ENCODE peak calls at places on chromosomes 2 and 18, in six cellular contexts. T, K, X, V, R and S are unnamed samples.

GRCh38 chr18:35827275-35827929 is 145.1 kb upstream of the RMP24 start:
- DNase-seq in T (no peak), K (no peak), X (no peak), V (no peak), R (no peak), S (no peak)

GRCh38 chr2:200862532-200863000 is 1.9 kb downstream of the CLK1 start:
- DNase-seq in T (no peak), K (peak; percentile 71), X (no peak), V (no peak), R (no peak), S (no peak)

GRCh38 chr2:26567534-26567933 is 73.6 kb downstream of the CIB4 start:
- DNase-seq in T (no peak), K (no peak), X (peak; percentile 22), V (no peak), R (no peak), S (no peak)

GRCh38 chr2:211144078-211144477 is 587.7 kb downstream of the CPS1 start:
- DNase-seq in T (no peak), K (peak; percentile 72), X (no peak), V (no peak), R (no peak), S (no peak)

GRCh38 chr2:56191617-56192016 is 7.8 kb downstream of the CCDC85A start:
- DNase-seq in T (no peak), K (peak; percentile 23), X (no peak), V (no peak), R (peak; percentile 58), S (no peak)

GRCh38 chr2:105403785-105404698 is 5.2 kb upstream of the FHL2 start:
- DNase-seq in T (no peak), K (peak; percentile 94), X (no peak), V (no peak), R (peak; percentile 36), S (no peak)

GRCh38 chr2:136130511-136130910 is 12.6 kb upstream of the CXCR4 start:
- DNase-seq in T (no peak), K (no peak), X (no peak), V (no peak), R (no peak), S (no peak)

GRCh38 chr2:43609304-43609883 is 13.6 kb upstream of the THADA start:
- DNase-seq in T (no peak), K (peak; percentile 41), X (no peak), V (no peak), R (peak; percentile 62), S (no peak)

GRCh38 chr2:8244634-8245033 is 437.2 kb upstream of the ID2 start:
- DNase-seq in T (peak; percentile 76), K (no peak), X (peak; percentile 72), V (peak; percentile 73), R (no peak), S (no peak)

GRCh38 chr2:45192481-45192880 is 183.2 kb upstream of the SIX2 start:
- DNase-seq in T (no peak), K (no peak), X (no peak), V (no peak), R (no peak), S (no peak)

GRCh38 chr2:24517247-24517646 is 26.2 kb downstream of the NCOA1 start:
- DNase-seq in T (no peak), K (no peak), X (no peak), V (no peak), R (no peak), S (no peak)

GRCh38 chr2:136956050-136956449 is 190.7 kb downstream of the THSD7B start:
- DNase-seq in T (no peak), K (no peak), X (no peak), V (no peak), R (no peak), S (no peak)

GRCh38 chr2:29014811-29015414 is 33.8 kb downstream of the TOGARAM2 start:
- DNase-seq in T (no peak), K (peak; percentile 85), X (no peak), V (peak; percentile 65), R (no peak), S (no peak)

GRCh38 chr2:75055820-75056675 is 97.6 kb downstream of the POLE4 start:
- DNase-seq in T (no peak), K (peak; percentile 94), X (no peak), V (no peak), R (no peak), S (no peak)

GRCh38 chr2:216195565-216195978 is 86.4 kb downstream of the XRCC5 start:
- DNase-seq in T (no peak), K (peak; percentile 88), X (no peak), V (no peak), R (no peak), S (no peak)

GRCh38 chr2:233852056-233852455 is 2.3 kb downstream of the HJURP start:
- DNase-seq in T (peak; percentile 65), K (no peak), X (no peak), V (no peak), R (no peak), S (no peak)

GRCh38 chr18:65846107-65846506 is 95.3 kb downstream of the CDH7 start:
- DNase-seq in T (no peak), K (no peak), X (no peak), V (no peak), R (no peak), S (no peak)

GRCh38 chr2:133812826-133813617 is 244.8 kb upstream of the NCKAP5 start:
- DNase-seq in T (no peak), K (peak; percentile 59), X (no peak), V (no peak), R (no peak), S (no peak)

GRCh38 chr2:86396304-86396785 is 44.8 kb upstream of the KDM3A start:
- DNase-seq in T (no peak), K (peak; percentile 18), X (no peak), V (peak; percentile 51), R (peak; percentile 38), S (no peak)

GRCh38 chr2:79585701-79586428 is 73.0 kb downstream of the CTNNA2 start:
- DNase-seq in T (no peak), K (peak; percentile 77), X (no peak), V (no peak), R (peak; percentile 3), S (no peak)

GRCh38 chr2:241703128-241703604 is 1.3 kb downstream of the ING5 start:
- DNase-seq in T (peak; percentile 56), K (peak; percentile 14), X (no peak), V (no peak), R (peak; percentile 26), S (no peak)

GRCh38 chr2:138137949-138138348 is 173.7 kb downstream of the HNMT start:
- DNase-seq in T (no peak), K (no peak), X (no peak), V (no peak), R (no peak), S (no peak)

GRCh38 chr2:135168119-135168872 is 116.2 kb downstream of the RAB3GAP1 start:
- DNase-seq in T (no peak), K (no peak), X (no peak), V (no peak), R (no peak), S (no peak)

DNA sequence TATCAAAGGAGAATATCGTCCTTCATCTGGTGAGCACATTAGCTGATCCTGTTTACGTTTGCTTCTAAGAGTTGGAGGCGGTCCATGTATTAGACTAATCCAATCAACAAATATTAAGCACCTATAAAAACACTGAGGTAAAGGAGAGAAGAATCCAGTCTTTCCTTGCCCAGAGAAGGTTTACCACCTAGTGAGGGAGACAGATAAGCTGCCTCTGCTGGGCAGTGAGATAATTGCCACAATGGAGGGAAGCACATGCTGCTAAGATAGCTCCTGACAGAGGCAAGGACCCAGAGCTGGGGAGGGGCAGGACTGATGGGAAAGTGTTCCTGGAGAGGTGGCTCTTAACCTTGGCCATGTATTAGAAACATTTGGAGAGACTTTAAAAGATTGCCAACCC is 36.7 kb upstream of the ST8SIA5 start:
- DNase-seq in T (no peak), K (no peak), X (no peak), V (no peak), R (no peak), S (no peak)
- TF ChIP-seq CTCF in T (no peak), K (no peak), X (no peak), V (no peak), R (no peak), S (no peak)

GRCh38 chr18:59451073-59451472 is 92.0 kb upstream of the LMAN1 start:
- DNase-seq in T (no peak), K (no peak), X (no peak), V (no peak), R (no peak), S (no peak)

GRCh38 chr18:59448546-59448945 is 89.5 kb upstream of the LMAN1 start:
- DNase-seq in T (no peak), K (no peak), X (no peak), V (no peak), R (no peak), S (no peak)

GRCh38 chr18:59451963-59452362 is 92.9 kb upstream of the LMAN1 start:
- DNase-seq in T (no peak), K (no peak), X (no peak), V (no peak), R (no peak), S (no peak)

DNA sequence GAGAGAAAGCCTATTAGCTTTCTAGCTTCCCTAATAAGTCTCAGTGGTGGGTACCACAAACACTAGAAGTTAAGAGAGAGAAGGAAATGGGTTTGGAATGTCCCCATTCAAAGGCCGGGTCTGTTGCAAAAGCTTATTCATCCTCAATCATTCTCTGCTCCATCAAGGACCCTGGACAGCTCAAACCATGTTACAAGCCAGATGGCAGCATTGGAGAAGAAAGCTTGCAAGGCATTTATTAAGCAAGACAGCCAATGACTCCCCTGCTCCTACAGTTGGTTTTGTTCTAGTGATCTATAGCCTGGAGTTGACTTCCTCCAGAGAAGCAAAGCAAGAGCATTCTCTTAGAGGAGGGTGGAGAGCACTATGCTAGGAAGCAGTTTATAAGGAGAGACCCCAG is 86.9 kb upstream of the LMAN1 start:
- DNase-seq in T (no peak), K (peak; percentile 52), X (no peak), V (no peak), R (no peak), S (no peak)
- TF ChIP-seq CTCF in T (no peak), K (no peak), X (no peak), V (no peak), R (no peak), S (no peak)

GRCh38 chr18:56460590-56460989 is 177.8 kb downstream of the TXNL1 start:
- DNase-seq in T (no peak), K (no peak), X (no peak), V (no peak), R (no peak), S (no peak)
- TF ChIP-seq CTCF in T (no peak), K (no peak), X (no peak), V (no peak), R (no peak), S (no peak)

DNA sequence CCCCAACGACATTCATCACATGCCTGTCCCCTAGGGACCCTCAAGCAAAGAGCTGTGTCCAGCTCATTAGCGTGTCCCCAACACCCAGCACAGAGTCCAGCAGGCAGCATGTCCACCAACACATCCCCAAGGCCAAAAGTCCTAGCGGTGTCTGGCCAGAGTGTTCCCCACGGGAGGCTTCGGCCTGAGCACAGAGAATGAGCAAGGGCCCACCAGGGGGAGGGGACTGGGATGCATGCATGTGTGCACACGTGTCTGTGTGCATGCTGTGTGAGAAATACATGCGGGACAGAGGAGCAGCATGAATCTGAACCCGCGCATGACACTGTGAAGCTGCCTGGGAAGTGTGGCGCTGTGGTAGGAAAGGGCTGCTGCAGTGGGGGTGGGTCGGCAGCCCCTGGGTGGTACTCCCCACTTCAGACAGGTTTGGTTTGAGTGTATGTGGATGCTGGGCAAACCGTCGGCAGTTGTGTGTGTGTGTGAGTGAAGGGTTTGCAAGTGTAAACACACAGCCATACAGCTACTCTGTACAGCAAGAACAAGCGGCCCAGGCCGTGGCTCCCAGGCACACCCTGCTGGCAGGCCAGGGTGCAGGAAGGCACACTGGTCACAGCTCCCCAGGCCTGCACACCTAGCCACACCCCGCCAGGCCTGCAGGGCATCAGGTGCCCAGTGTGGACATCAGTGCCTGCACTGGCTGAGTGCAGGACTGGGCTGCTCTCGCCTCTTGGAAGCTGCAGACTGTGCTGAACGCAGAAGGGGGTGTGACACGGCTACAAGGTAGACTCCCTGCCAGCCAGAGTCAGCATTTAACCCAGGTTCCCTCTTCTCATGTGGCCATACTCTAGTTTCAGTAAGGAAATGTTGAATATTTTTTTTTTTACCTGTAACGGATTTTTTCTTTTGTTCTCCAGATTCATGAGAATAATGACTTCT is 19.5 kb upstream of the HES6 start:
- DNase-seq in T (peak; percentile 68), K (no peak), X (no peak), V (peak; percentile 42), R (no peak), S (no peak)
- TF ChIP-seq CTCF in T (no peak), K (no peak), X (no peak), V (no peak), R (no peak), S (peak; percentile 40)